ENCODE peak calls at places on chromosomes 12 and 14, in eight cellular contexts. One of them, this sample, is unnamed.

GRCh38 chr12:118874698-118875548 is 106.4 kb upstream of the SRRM4 start:
- DNase-seq in D341Med: no peak
- DNase-seq in Ammon's horn: no peak
- DNase-seq in MV-4-11: no peak
- DNase-seq in GM04504: no peak
- DNase-seq in iPS-NIHi11: peak
- DNase-seq in kidney tubule cell: no peak
- DNase-seq in ELF-1: peak
- DNase-seq in this sample: no peak

GRCh38 chr12:102736328-102736727 is 180.7 kb downstream of the PAH start:
- DNase-seq in Ammon's horn: no peak
- DNase-seq in kidney tubule cell: no peak
- DNase-seq in iPS-NIHi11: no peak
- DNase-seq in D341Med: no peak
- DNase-seq in ELF-1: no peak
- DNase-seq in GM04504: no peak
- DNase-seq in MV-4-11: no peak
- DNase-seq in this sample: no peak

GRCh38 chr12:103705927-103706326 is 118.9 kb downstream of the STAB2 start:
- DNase-seq in Ammon's horn: no peak
- DNase-seq in kidney tubule cell: no peak
- DNase-seq in D341Med: no peak
- DNase-seq in ELF-1: peak
- DNase-seq in GM04504: no peak
- DNase-seq in iPS-NIHi11: peak
- DNase-seq in MV-4-11: no peak
- DNase-seq in this sample: no peak

GRCh38 chr12:107441906-107442305 is 243.7 kb upstream of the PWP1 start:
- DNase-seq in ELF-1: no peak
- DNase-seq in kidney tubule cell: peak
- DNase-seq in iPS-NIHi11: no peak
- DNase-seq in Ammon's horn: no peak
- DNase-seq in GM04504: no peak
- DNase-seq in D341Med: no peak
- DNase-seq in MV-4-11: no peak
- DNase-seq in this sample: no peak

GRCh38 chr12:4763549-4763948 is 43.3 kb downstream of the GALNT8 start:
- DNase-seq in Ammon's horn: no peak
- DNase-seq in GM04504: no peak
- DNase-seq in ELF-1: peak
- DNase-seq in iPS-NIHi11: peak
- DNase-seq in MV-4-11: no peak
- DNase-seq in D341Med: peak
- DNase-seq in kidney tubule cell: no peak
- DNase-seq in this sample: no peak

GRCh38 chr14:68814376-68815287 is 21.8 kb upstream of the ZFP36L1 start:
- DNase-seq in iPS-NIHi11: peak
- DNase-seq in Ammon's horn: peak
- DNase-seq in GM04504: no peak
- DNase-seq in MV-4-11: peak
- DNase-seq in kidney tubule cell: peak
- DNase-seq in D341Med: no peak
- DNase-seq in ELF-1: peak
- DNase-seq in this sample: peak

GRCh38 chr12:5556033-5556614 is 124.2 kb downstream of the NTF3 start:
- DNase-seq in D341Med: peak
- DNase-seq in iPS-NIHi11: peak
- DNase-seq in ELF-1: no peak
- DNase-seq in GM04504: no peak
- DNase-seq in kidney tubule cell: no peak
- DNase-seq in MV-4-11: no peak
- DNase-seq in Ammon's horn: no peak
- DNase-seq in this sample: no peak

GRCh38 chr14:28758253-28758915 is 8.2 kb upstream of the FOXG1 start:
- DNase-seq in iPS-NIHi11: no peak
- DNase-seq in Ammon's horn: no peak
- DNase-seq in kidney tubule cell: no peak
- DNase-seq in GM04504: no peak
- DNase-seq in D341Med: no peak
- DNase-seq in ELF-1: peak
- DNase-seq in MV-4-11: no peak
- DNase-seq in this sample: no peak

GRCh38 chr12:47650469-47650868 is 55.4 kb downstream of the RPAP3 start:
- DNase-seq in kidney tubule cell: peak
- DNase-seq in iPS-NIHi11: no peak
- DNase-seq in MV-4-11: no peak
- DNase-seq in Ammon's horn: no peak
- DNase-seq in ELF-1: no peak
- DNase-seq in D341Med: no peak
- DNase-seq in GM04504: no peak
- DNase-seq in this sample: peak

GRCh38 chr14:55581011-55581806 is 1.2 kb downstream of the KTN1 start:
- DNase-seq in Ammon's horn: peak
- DNase-seq in MV-4-11: peak
- DNase-seq in kidney tubule cell: peak
- DNase-seq in iPS-NIHi11: peak
- DNase-seq in ELF-1: peak
- DNase-seq in GM04504: no peak
- DNase-seq in D341Med: peak
- DNase-seq in this sample: peak

GRCh38 chr12:48165089-48166031 is 8.0 kb upstream of the ASB8 start:
- DNase-seq in MV-4-11: no peak
- DNase-seq in D341Med: peak
- DNase-seq in ELF-1: no peak
- DNase-seq in Ammon's horn: peak
- DNase-seq in iPS-NIHi11: peak
- DNase-seq in kidney tubule cell: peak
- DNase-seq in GM04504: no peak
- DNase-seq in this sample: peak

GRCh38 chr12:104653730-104654328 is 197.1 kb downstream of the CHST11 start:
- DNase-seq in iPS-NIHi11: peak
- DNase-seq in MV-4-11: no peak
- DNase-seq in D341Med: no peak
- DNase-seq in ELF-1: peak
- DNase-seq in kidney tubule cell: no peak
- DNase-seq in GM04504: no peak
- DNase-seq in Ammon's horn: no peak
- DNase-seq in this sample: peak

GRCh38 chr14:21057803-21058675 is at the start of gene RNASE8:
- DNase-seq in MV-4-11: no peak
- DNase-seq in kidney tubule cell: peak
- DNase-seq in GM04504: no peak
- DNase-seq in D341Med: no peak
- DNase-seq in iPS-NIHi11: no peak
- DNase-seq in Ammon's horn: no peak
- DNase-seq in ELF-1: no peak
- DNase-seq in this sample: no peak

GRCh38 chr12:24948452-24948815 is 467 bp downstream of the BCAT1 start:
- DNase-seq in D341Med: peak
- DNase-seq in kidney tubule cell: peak
- DNase-seq in iPS-NIHi11: no peak
- DNase-seq in GM04504: no peak
- DNase-seq in Ammon's horn: no peak
- DNase-seq in MV-4-11: no peak
- DNase-seq in ELF-1: peak
- DNase-seq in this sample: peak

GRCh38 chr14:80979951-80980350 is 24.5 kb downstream of the TSHR start:
- DNase-seq in ELF-1: no peak
- DNase-seq in D341Med: no peak
- DNase-seq in iPS-NIHi11: no peak
- DNase-seq in kidney tubule cell: no peak
- DNase-seq in MV-4-11: no peak
- DNase-seq in GM04504: no peak
- DNase-seq in Ammon's horn: no peak
- DNase-seq in this sample: no peak

GRCh38 chr14:65492277-65492676 is 79.7 kb downstream of the FUT8 start:
- DNase-seq in MV-4-11: peak
- DNase-seq in ELF-1: no peak
- DNase-seq in kidney tubule cell: no peak
- DNase-seq in GM04504: no peak
- DNase-seq in Ammon's horn: no peak
- DNase-seq in iPS-NIHi11: no peak
- DNase-seq in D341Med: no peak
- DNase-seq in this sample: peak

GRCh38 chr14:41280745-41281144 is 325.9 kb upstream of the LRFN5 start:
- DNase-seq in GM04504: no peak
- DNase-seq in iPS-NIHi11: peak
- DNase-seq in Ammon's horn: no peak
- DNase-seq in ELF-1: no peak
- DNase-seq in kidney tubule cell: peak
- DNase-seq in MV-4-11: no peak
- DNase-seq in D341Med: no peak
- DNase-seq in this sample: peak

GRCh38 chr12:28189774-28190320 is 409 bp upstream of the CCDC91 start:
- DNase-seq in Ammon's horn: no peak
- DNase-seq in D341Med: peak
- DNase-seq in GM04504: no peak
- DNase-seq in MV-4-11: no peak
- DNase-seq in kidney tubule cell: no peak
- DNase-seq in iPS-NIHi11: no peak
- DNase-seq in ELF-1: no peak
- DNase-seq in this sample: no peak

GRCh38 chr12:24664151-24664550 is 284.8 kb downstream of the BCAT1 start:
- DNase-seq in D341Med: no peak
- DNase-seq in iPS-NIHi11: no peak
- DNase-seq in GM04504: no peak
- DNase-seq in ELF-1: no peak
- DNase-seq in MV-4-11: peak
- DNase-seq in kidney tubule cell: no peak
- DNase-seq in Ammon's horn: no peak
- DNase-seq in this sample: no peak

GRCh38 chr14:42378274-42378673 is 771.6 kb downstream of the LRFN5 start:
- DNase-seq in MV-4-11: no peak
- DNase-seq in kidney tubule cell: no peak
- DNase-seq in ELF-1: no peak
- DNase-seq in Ammon's horn: no peak
- DNase-seq in D341Med: no peak
- DNase-seq in iPS-NIHi11: peak
- DNase-seq in GM04504: no peak
- DNase-seq in this sample: no peak

GRCh38 chr12:116665666-116666304 is 72.1 kb downstream of the SPRING1 start:
- DNase-seq in iPS-NIHi11: no peak
- DNase-seq in kidney tubule cell: no peak
- DNase-seq in ELF-1: no peak
- DNase-seq in D341Med: no peak
- DNase-seq in MV-4-11: no peak
- DNase-seq in GM04504: no peak
- DNase-seq in Ammon's horn: no peak
- DNase-seq in this sample: no peak

GRCh38 chr14:37864861-37865718 is 269.7 kb downstream of the TTC6 start:
- DNase-seq in D341Med: no peak
- DNase-seq in iPS-NIHi11: no peak
- DNase-seq in kidney tubule cell: no peak
- DNase-seq in GM04504: peak
- DNase-seq in Ammon's horn: peak
- DNase-seq in ELF-1: no peak
- DNase-seq in MV-4-11: no peak
- DNase-seq in this sample: no peak